ENCODE peak calls at places on chromosomes 7 and 10, in nine cellular contexts. H is pancreas; M is heart left ventricle; N is CD4-positive, CD25-positive, alpha-beta regulatory T cell; I is upper lobe of right lung; E is naive thymus-derived CD4-positive, alpha-beta T cell; O is HCT116; Z is thoracic aorta; L is colonic mucosa. V is an unnamed sample. For H3K4me1, the result is how much of the 10 kb centered on the place peaks cover.

GRCh38 chr7:121810831-121811494 is 62.0 kb upstream of the PTPRZ1 start:
- DNase-seq in H (no peak), M (no peak), N (no peak), I (no peak), E (no peak), O (no peak), Z (no peak), L (no peak), V (no peak)

GRCh38 chr10:13382759-13383753 is 35.0 kb upstream of the SEPHS1 start:
- DNase-seq in H (peak), M (no peak), N (no peak), I (peak), E (no peak), O (no peak), Z (no peak), L (peak), V (no peak)

GRCh38 chr10:13684252-13684791 is 97.6 kb downstream of the PRPF18 start:
- DNase-seq in H (no peak), M (peak), N (no peak), I (peak), E (no peak), O (no peak), Z (no peak), L (peak), V (no peak)

GRCh38 chr7:119733480-119733879 is 539.5 kb upstream of the KCND2 start:
- DNase-seq in H (no peak), M (no peak), N (no peak), I (no peak), E (no peak), O (no peak), Z (no peak), L (no peak), V (no peak)

GRCh38 chr7:105267244-105267643 is 121.5 kb downstream of the SRPK2 start:
- DNase-seq in H (no peak), M (no peak), N (no peak), I (no peak), E (no peak), O (no peak), Z (no peak), L (no peak), V (no peak)

GRCh38 chr7:91243591-91244368 is 20.5 kb upstream of the FZD1 start:
- DNase-seq in H (no peak), M (no peak), N (no peak), I (no peak), E (no peak), O (no peak), Z (no peak), L (no peak), V (no peak)

GRCh38 chr10:128087884-128088695 is 38.1 kb downstream of the MKI67 start:
- DNase-seq in H (no peak), M (no peak), N (no peak), I (no peak), E (no peak), O (peak), Z (no peak), L (no peak), V (no peak)

GRCh38 chr7:82413237-82413636 is 30.3 kb downstream of the CACNA2D1 start:
- DNase-seq in H (no peak), M (no peak), N (no peak), I (no peak), E (no peak), O (no peak), Z (no peak), L (no peak), V (no peak)

GRCh38 chr7:157841757-157842390 is 505.1 kb downstream of the DNAJB6 start:
- DNase-seq in H (no peak), M (no peak), N (no peak), I (peak), E (no peak), O (no peak), Z (no peak), L (no peak), V (no peak)

DNA sequence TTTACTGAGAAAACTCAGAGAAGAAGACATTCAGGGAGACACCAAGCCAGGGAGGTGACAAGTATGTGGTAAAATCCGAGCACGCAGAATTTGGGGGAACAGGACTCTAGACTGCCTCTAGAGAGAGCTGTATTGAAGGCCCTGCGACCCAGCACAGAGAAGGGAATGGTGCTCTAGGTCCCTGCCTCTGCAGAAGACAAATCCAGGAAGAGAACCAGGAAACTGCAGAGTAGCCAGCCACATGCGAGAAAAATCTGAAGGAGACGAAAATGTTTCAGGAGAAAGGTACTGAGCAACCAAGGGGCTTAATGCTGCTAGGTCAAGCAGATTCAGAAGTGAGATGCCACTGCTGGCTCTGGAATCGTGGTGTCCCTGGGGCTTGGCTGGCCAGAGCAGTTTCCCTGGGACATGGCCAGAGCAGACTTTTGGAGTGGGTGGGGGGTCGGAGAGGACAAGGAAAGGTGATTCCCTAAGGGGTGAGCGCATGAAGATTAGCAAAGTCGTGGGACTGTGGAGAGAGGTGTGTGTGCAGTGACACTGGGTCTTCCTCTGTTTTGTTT is 158.0 kb upstream of the KLF6 start:
- DNase-seq in H (no peak), M (no peak), N (no peak), I (no peak), E (no peak), O (no peak), Z (no peak), L (no peak), V (no peak)
- H3K27ac ChIP-seq in H (no peak), M (no peak), N (no peak), I (no peak), E (no peak), O (no peak), Z (peak), L (no peak), V (no peak)

GRCh38 chr7:21941570-21942224 is 4.0 kb downstream of the CDCA7L start:
- DNase-seq in H (no peak), M (no peak), N (no peak), I (no peak), E (no peak), O (no peak), Z (no peak), L (no peak), V (peak)

GRCh38 chr7:21938463-21938862 is 7.2 kb downstream of the CDCA7L start:
- DNase-seq in H (no peak), M (no peak), N (no peak), I (no peak), E (no peak), O (no peak), Z (no peak), L (no peak), V (no peak)

GRCh38 chr7:21939858-21940322 is 5.8 kb downstream of the CDCA7L start:
- DNase-seq in H (no peak), M (no peak), N (no peak), I (no peak), E (no peak), O (no peak), Z (no peak), L (no peak), V (no peak)

GRCh38 chr7:21942955-21943354 is 2.7 kb downstream of the CDCA7L start:
- DNase-seq in H (no peak), M (no peak), N (no peak), I (no peak), E (no peak), O (no peak), Z (no peak), L (no peak), V (no peak)

DNA sequence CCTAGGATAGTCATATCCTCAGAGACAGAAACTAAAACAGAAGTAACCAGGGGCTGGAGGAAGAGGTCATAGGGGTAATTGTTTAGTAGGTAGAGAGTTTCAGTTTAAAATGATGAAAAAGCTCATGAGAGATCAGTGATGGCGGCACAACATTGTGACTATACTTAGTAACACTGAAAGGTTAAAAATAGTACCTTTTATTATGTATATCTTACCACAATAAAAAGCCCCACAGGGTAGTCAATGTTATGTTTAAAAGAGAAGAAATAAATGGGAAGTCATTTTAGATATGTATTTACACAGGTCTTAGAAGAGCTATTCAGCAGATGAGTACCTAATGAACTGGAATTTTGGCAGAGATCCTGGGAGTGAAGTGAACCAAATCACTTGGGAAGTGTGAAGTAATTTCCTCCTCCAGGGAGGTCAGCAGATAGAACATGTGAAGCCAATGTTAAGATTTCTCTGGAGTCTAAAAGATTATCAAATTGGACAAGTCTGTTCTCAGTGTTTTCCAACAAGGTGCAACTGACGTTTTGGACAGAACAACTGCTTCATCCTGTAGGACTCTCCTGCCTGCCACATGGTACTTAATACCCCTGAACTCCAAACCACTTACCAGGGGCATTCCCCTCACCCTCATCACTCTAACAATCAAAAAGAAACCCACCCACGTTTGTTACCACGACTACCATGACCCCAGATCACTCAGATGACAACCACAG is 6.4 kb downstream of the CDCA7L start:
- DNase-seq in H (no peak), M (no peak), N (no peak), I (no peak), E (peak), O (no peak), Z (no peak), L (no peak), V (no peak)
- H3K4me1 ChIP-seq in H (under half), M (under half), N (under half), I (under half), E (under half), O (under half), Z (under half), L (under half), V (under half)

DNA sequence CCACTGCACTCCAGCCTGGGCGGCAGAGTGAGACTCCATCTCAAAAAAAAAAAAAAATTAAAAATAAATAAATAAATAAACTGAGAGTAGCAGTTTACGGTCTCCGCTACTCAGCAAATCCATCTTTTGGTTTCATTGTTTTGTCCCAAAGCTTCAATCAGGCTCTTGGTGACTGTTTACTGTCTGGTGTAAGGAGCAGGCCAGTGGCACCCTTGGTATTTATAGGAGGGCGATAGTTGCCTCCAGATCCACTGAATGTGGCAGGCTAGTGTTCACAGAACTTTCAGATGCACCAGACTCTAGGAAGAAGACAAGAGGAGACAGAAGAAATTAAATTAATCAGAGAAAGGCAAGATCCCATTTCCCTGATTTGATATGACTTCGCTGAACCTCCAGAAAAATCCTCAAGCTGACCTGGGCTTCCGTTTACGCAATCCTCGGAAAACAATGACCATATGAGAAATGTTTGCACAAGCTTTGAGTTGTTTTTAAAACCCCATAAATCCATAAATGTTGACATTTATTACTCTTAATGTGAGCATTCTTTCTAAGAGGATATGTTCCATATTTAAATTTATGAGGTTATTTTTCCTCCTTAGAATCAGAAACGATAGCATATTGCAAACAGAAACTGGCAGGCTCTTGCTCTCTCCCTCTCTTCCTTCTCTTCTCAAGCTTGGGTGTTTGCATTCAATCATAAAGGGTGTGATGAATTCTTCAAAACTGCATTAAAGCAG is 7.1 kb upstream of the MUC3A start:
- DNase-seq in H (no peak), M (no peak), N (no peak), I (no peak), E (no peak), O (no peak), Z (no peak), L (peak), V (no peak)
- H3K27ac ChIP-seq in H (no peak), M (no peak), N (no peak), I (no peak), E (no peak), O (no peak), Z (no peak), L (peak), V (peak)

DNA sequence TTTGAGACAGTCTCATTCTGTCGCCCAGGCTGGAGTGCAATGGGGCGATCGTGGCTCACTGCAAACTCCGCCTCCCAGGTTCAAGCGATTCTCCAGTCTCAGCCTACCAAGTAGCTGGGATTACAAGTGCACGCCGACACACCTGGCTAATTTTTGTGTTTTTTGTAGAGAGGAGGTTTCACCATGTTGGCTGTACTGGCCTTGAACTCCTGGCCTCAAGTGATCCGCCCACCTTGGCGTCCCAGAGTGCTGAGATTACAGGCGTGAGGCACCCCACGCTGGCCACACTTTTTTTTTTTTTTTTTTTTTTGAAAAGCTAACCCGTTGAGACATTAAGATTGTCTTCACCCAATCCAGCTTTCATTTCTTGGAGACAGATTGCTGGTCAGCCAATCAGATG is 2.1 kb downstream of the ZNF273 start:
- DNase-seq in H (no peak), M (no peak), N (no peak), I (no peak), E (no peak), O (no peak), Z (no peak), L (no peak), V (no peak)
- H3K4me1 ChIP-seq in H (under half), M (under half), N (under half), I (under half), E (under half), O (under half), Z (under half), L (under half), V (under half)

DNA sequence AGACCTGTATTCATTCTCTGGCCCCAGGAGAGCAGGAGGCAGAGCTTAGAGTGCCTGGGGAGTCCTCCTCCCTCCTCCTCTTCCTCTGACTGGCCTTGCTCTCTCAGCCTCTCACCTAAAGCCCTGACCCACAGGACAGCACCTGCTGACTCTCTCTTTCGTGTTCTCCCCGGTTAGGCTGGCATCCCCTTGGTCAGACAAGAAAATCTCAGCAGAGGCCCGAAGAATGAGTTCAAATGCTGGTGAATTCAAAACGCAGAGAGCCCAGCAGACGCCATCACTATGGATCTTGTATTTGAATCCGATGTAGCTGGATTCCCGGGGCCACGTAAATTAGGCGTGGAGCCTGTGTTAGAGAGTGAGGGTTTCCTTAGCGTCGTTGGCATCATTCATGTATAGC is 255.3 kb downstream of the KLF6 start:
- DNase-seq in H (no peak), M (no peak), N (no peak), I (no peak), E (no peak), O (no peak), Z (no peak), L (no peak), V (no peak)
- H3K27ac ChIP-seq in H (no peak), M (no peak), N (no peak), I (no peak), E (no peak), O (no peak), Z (no peak), L (no peak), V (no peak)

DNA sequence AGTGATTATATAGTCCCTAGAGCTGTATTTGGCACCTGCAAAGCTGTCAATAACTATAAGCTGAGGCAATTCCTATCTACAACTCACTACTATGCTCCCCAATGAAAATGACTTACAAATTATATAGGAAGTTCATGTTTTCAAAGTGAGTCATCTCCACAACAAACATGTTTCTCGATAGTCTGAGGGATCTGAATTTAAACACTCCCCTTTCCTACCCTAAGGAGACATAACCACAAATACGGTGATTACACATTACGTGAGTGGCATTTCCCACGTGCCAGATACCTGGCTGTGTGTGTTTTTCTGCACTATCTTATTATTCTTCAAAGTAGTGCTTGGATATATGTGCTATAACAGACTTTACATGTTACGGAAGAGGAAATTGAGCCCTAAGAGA is 122.5 kb upstream of the C1QL3 start:
- DNase-seq in H (no peak), M (no peak), N (no peak), I (no peak), E (no peak), O (no peak), Z (no peak), L (no peak), V (no peak)
- H3K4me1 ChIP-seq in H (under half), M (under half), N (under half), I (under half), E (under half), O (under half), Z (under half), L (under half), V (under half)

GRCh38 chr7:71615017-71615416 is 483.1 kb downstream of the GALNT17 start:
- DNase-seq in H (no peak), M (peak), N (no peak), I (no peak), E (no peak), O (no peak), Z (peak), L (no peak), V (no peak)
- H3K27ac ChIP-seq in H (no peak), M (peak), N (no peak), I (no peak), E (no peak), O (no peak), Z (peak), L (no peak), V (no peak)